ENCODE peak calls at places on chromosomes 11 and 22, in nine cellular contexts. Z, O, Y, X, K, S, L, E and W are unnamed samples.
A peak's percentile ranks its signal among the peaks of the same experiment; 100 is the strongest.

GRCh38 chr22:38832005-38832978 is 11.5 kb downstream of the NPTXR start:
- DNase-seq in Z (no peak), O (no peak), Y (peak; percentile 17), X (no peak), K (no peak), S (no peak), L (no peak), E (peak; percentile 92), W (no peak)

GRCh38 chr11:84817998-84818397 is 809.1 kb downstream of the DLG2 start:
- DNase-seq in Z (no peak), O (no peak), Y (no peak), X (peak; percentile 53), K (no peak), S (no peak), L (no peak), E (no peak), W (no peak)

GRCh38 chr22:31093956-31094622 is 13.0 kb downstream of the SMTN start:
- DNase-seq in Z (no peak), O (no peak), Y (no peak), X (no peak), K (no peak), S (no peak), L (no peak), E (peak; percentile 86), W (peak; percentile 78)

GRCh38 chr11:68016904-68017817 is 7.0 kb downstream of the ALDH3B1 start:
- DNase-seq in Z (peak; percentile 51), O (no peak), Y (no peak), X (no peak), K (no peak), S (no peak), L (peak; percentile 28), E (no peak), W (peak; percentile 53)

GRCh38 chr22:44531487-44531886 is 33.5 kb upstream of the RTL6 start:
- DNase-seq in Z (no peak), O (no peak), Y (no peak), X (no peak), K (no peak), S (no peak), L (no peak), E (no peak), W (no peak)

GRCh38 chr11:46745995-46746394 is 27.0 kb downstream of the F2 start:
- DNase-seq in Z (no peak), O (no peak), Y (no peak), X (no peak), K (no peak), S (no peak), L (no peak), E (no peak), W (no peak)

GRCh38 chr22:27436591-27436990 is 365.0 kb downstream of the MN1 start:
- DNase-seq in Z (no peak), O (no peak), Y (no peak), X (no peak), K (no peak), S (no peak), L (no peak), E (no peak), W (no peak)

GRCh38 chr11:832529-833113 is at the start of gene CD151:
- DNase-seq in Z (peak; percentile 59), O (peak; percentile 57), Y (no peak), X (no peak), K (no peak), S (peak; percentile 59), L (no peak), E (peak; percentile 9), W (peak; percentile 80)

GRCh38 chr11:57476883-57477506 is 16.7 kb downstream of the RTN4RL2 start:
- DNase-seq in Z (peak; percentile 66), O (peak; percentile 26), Y (no peak), X (peak; percentile 34), K (no peak), S (peak; percentile 59), L (no peak), E (no peak), W (peak; percentile 77)

GRCh38 chr11:97856666-97857065 is 1164.1 kb upstream of the CNTN5 start:
- DNase-seq in Z (no peak), O (no peak), Y (no peak), X (no peak), K (no peak), S (no peak), L (no peak), E (no peak), W (no peak)

GRCh38 chr11:128620306-128621175 is 33.2 kb upstream of the ETS1 start:
- DNase-seq in Z (no peak), O (no peak), Y (no peak), X (no peak), K (no peak), S (no peak), L (no peak), E (no peak), W (no peak)

GRCh38 chr11:48354013-48354412 is 12.3 kb downstream of the OR4C5 start:
- DNase-seq in Z (no peak), O (no peak), Y (no peak), X (no peak), K (no peak), S (no peak), L (no peak), E (no peak), W (no peak)

GRCh38 chr22:29719894-29720645 is at the start of gene CABP7:
- DNase-seq in Z (no peak), O (no peak), Y (no peak), X (no peak), K (no peak), S (no peak), L (no peak), E (peak; percentile 15), W (no peak)

GRCh38 chr22:31085493-31085824 is 4.3 kb downstream of the SMTN start:
- DNase-seq in Z (peak; percentile 41), O (no peak), Y (peak; percentile 63), X (no peak), K (no peak), S (no peak), L (peak; percentile 61), E (no peak), W (no peak)

GRCh38 chr11:79437274-79437980 is 3.4 kb downstream of the TENM4 start:
- DNase-seq in Z (peak; percentile 24), O (no peak), Y (no peak), X (peak; percentile 49), K (no peak), S (peak; percentile 10), L (no peak), E (peak; percentile 31), W (no peak)

GRCh38 chr11:57597971-57598830 is 716 bp downstream of the SERPING1 start:
- DNase-seq in Z (peak; percentile 44), O (peak; percentile 1), Y (peak; percentile 30), X (peak; percentile 80), K (no peak), S (no peak), L (no peak), E (no peak), W (no peak)

GRCh38 chr11:12724301-12725046 is 50.3 kb downstream of the TEAD1 start:
- DNase-seq in Z (peak; percentile 86), O (no peak), Y (no peak), X (peak; percentile 95), K (peak; percentile 88), S (no peak), L (no peak), E (peak; percentile 86), W (peak; percentile 92)

GRCh38 chr11:108516125-108516524 is 17.9 kb upstream of the POGLUT3 start:
- DNase-seq in Z (no peak), O (no peak), Y (no peak), X (no peak), K (no peak), S (no peak), L (no peak), E (no peak), W (no peak)

GRCh38 chr22:33539902-33540751 is 380.1 kb downstream of the LARGE1 start:
- DNase-seq in Z (peak; percentile 81), O (no peak), Y (no peak), X (peak; percentile 33), K (no peak), S (no peak), L (no peak), E (peak; percentile 32), W (no peak)

GRCh38 chr11:126265801-126266200 is 2.9 kb downstream of the SRPRA start:
- DNase-seq in Z (no peak), O (no peak), Y (no peak), X (peak; percentile 30), K (no peak), S (no peak), L (no peak), E (no peak), W (no peak)

GRCh38 chr11:59062602-59063529 is 23.2 kb upstream of the GLYATL1B start:
- DNase-seq in Z (no peak), O (no peak), Y (no peak), X (peak; percentile 42), K (no peak), S (no peak), L (no peak), E (no peak), W (no peak)

GRCh38 chr11:129836979-129837378 is 21.3 kb downstream of the TMEM45B start:
- DNase-seq in Z (no peak), O (no peak), Y (no peak), X (no peak), K (no peak), S (no peak), L (no peak), E (no peak), W (no peak)

GRCh38 chr22:44648821-44649566 is 53.0 kb upstream of the PRR5 start:
- DNase-seq in Z (no peak), O (no peak), Y (no peak), X (peak; percentile 90), K (peak; percentile 88), S (no peak), L (no peak), E (no peak), W (peak; percentile 52)

GRCh38 chr11:107493117-107493516 is 35.5 kb upstream of the CWF19L2 start:
- DNase-seq in Z (no peak), O (no peak), Y (no peak), X (peak; percentile 43), K (peak; percentile 20), S (no peak), L (no peak), E (no peak), W (no peak)

GRCh38 chr11:30210357-30210756 is 20.5 kb upstream of the FSHB start:
- DNase-seq in Z (no peak), O (no peak), Y (no peak), X (no peak), K (no peak), S (no peak), L (no peak), E (no peak), W (no peak)

GRCh38 chr11:117457031-117457785 is 129.6 kb downstream of the CEP164 start:
- DNase-seq in Z (no peak), O (no peak), Y (no peak), X (no peak), K (no peak), S (no peak), L (no peak), E (peak; percentile 95), W (no peak)

GRCh38 chr11:44324787-44325525 is 15.0 kb upstream of the ALX4 start:
- DNase-seq in Z (no peak), O (no peak), Y (no peak), X (no peak), K (no peak), S (no peak), L (no peak), E (peak; percentile 76), W (no peak)

GRCh38 chr11:6794637-6795036 is 4.9 kb downstream of the OR6A2 start:
- DNase-seq in Z (no peak), O (no peak), Y (no peak), X (no peak), K (no peak), S (no peak), L (no peak), E (no peak), W (no peak)

GRCh38 chr11:115871161-115871750 is 367.0 kb upstream of the CADM1 start:
- DNase-seq in Z (no peak), O (no peak), Y (no peak), X (no peak), K (no peak), S (no peak), L (no peak), E (no peak), W (no peak)

GRCh38 chr11:3984896-3985295 is 109.7 kb upstream of the RRM1 start:
- DNase-seq in Z (no peak), O (peak; percentile 15), Y (no peak), X (no peak), K (no peak), S (no peak), L (no peak), E (no peak), W (no peak)

GRCh38 chr11:70233511-70233919 is 30.4 kb downstream of the FADD start:
- DNase-seq in Z (peak; percentile 86), O (no peak), Y (no peak), X (peak; percentile 83), K (no peak), S (no peak), L (no peak), E (no peak), W (peak; percentile 57)